ENCODE peak calls at places on chromosomes 5 and 9, in seven cellular contexts. E is Panc1; F is left ventricle myocardium inferior; I is tibial nerve; N is spleen; M is body of pancreas; R is CD4-positive, alpha-beta memory T cell. U is an unnamed sample.

GRCh38 chr5:169609716-169610115 is 26.1 kb downstream of the SPDL1 start:
- DNase-seq in F (no peak), R (no peak), I (no peak), N (no peak), M (no peak), E (no peak), U (no peak)

GRCh38 chr9:7258688-7259396 is 501.1 kb downstream of the KDM4C start:
- DNase-seq in R (no peak), M (no peak), E (no peak), I (no peak), N (no peak), F (no peak), U (no peak)

GRCh38 chr9:133889498-133890301 is 102.4 kb downstream of the VAV2 start:
- DNase-seq in F (no peak), M (no peak), E (no peak), N (no peak), I (no peak), R (no peak), U (peak; percentile 53)

GRCh38 chr5:121171834-121172233 is 679.8 kb upstream of the FTMT start:
- DNase-seq in I (no peak), F (no peak), E (no peak), R (no peak), N (no peak), M (no peak), U (no peak)

GRCh38 chr9:78005231-78006002 is 26.2 kb downstream of the GNAQ start:
- DNase-seq in N (no peak), E (no peak), F (no peak), M (no peak), R (no peak), I (no peak), U (no peak)

GRCh38 chr5:6736524-6737042 is 23.4 kb downstream of the TENT4A start:
- DNase-seq in N (peak; percentile 60), E (no peak), F (no peak), R (no peak), I (no peak), M (no peak), U (no peak)

GRCh38 chr9:79360387-79361347 is 211.1 kb upstream of the TLE4 start:
- DNase-seq in F (no peak), E (no peak), R (no peak), N (no peak), M (no peak), I (no peak), U (no peak)

GRCh38 chr5:1480217-1480616 is 35.0 kb upstream of the SLC6A3 start:
- DNase-seq in I (no peak), R (no peak), N (peak; percentile 94), M (no peak), E (no peak), F (peak; percentile 63), U (no peak)

GRCh38 chr9:90608141-90608540 is 34.5 kb downstream of the DIRAS2 start:
- DNase-seq in M (no peak), E (no peak), R (no peak), F (no peak), N (no peak), I (no peak), U (no peak)

GRCh38 chr9:127897194-127897692 is 2.2 kb downstream of the ST6GALNAC6 start:
- DNase-seq in F (peak; percentile 87), E (no peak), I (peak; percentile 84), M (peak; percentile 77), N (peak; percentile 81), R (no peak), U (peak; percentile 88)

GRCh38 chr5:140633081-140633471 is at the start of gene CD14:
- DNase-seq in F (peak; percentile 44), E (no peak), R (no peak), N (peak; percentile 81), M (peak; percentile 34), I (peak; percentile 52), U (peak; percentile 77)

GRCh38 chr9:130233587-130233945 is 32.0 kb upstream of the HMCN2 start:
- DNase-seq in E (no peak), F (no peak), I (no peak), R (no peak), N (peak; percentile 27), M (no peak), U (no peak)

GRCh38 chr9:98881836-98882568 is 61.7 kb upstream of the COL15A1 start:
- DNase-seq in F (no peak), N (no peak), R (no peak), I (no peak), E (no peak), M (no peak), U (no peak)

GRCh38 chr5:35851282-35851681 is 5.4 kb upstream of the IL7R start:
- DNase-seq in F (no peak), E (no peak), I (no peak), M (no peak), N (no peak), R (no peak), U (no peak)

GRCh38 chr5:68369436-68370125 is 154.0 kb downstream of the PIK3R1 start:
- DNase-seq in N (no peak), F (no peak), E (no peak), M (no peak), R (peak; percentile 58), I (no peak), U (no peak)

GRCh38 chr9:131577005-131578000 is 32.0 kb downstream of the PRRT1B start:
- DNase-seq in M (no peak), E (no peak), N (no peak), R (no peak), I (no peak), F (no peak), U (no peak)

GRCh38 chr9:131580358-131580757 is 35.0 kb downstream of the PRRT1B start:
- DNase-seq in E (no peak), I (no peak), R (no peak), F (no peak), M (no peak), N (no peak), U (no peak)

GRCh38 chr9:131578016-131578415 is 32.7 kb downstream of the PRRT1B start:
- DNase-seq in N (no peak), I (no peak), E (no peak), R (no peak), M (no peak), F (no peak), U (no peak)

GRCh38 chr9:131578778-131579504 is 33.6 kb downstream of the PRRT1B start:
- DNase-seq in M (peak; percentile 13), I (no peak), N (peak; percentile 92), R (peak; percentile 63), E (no peak), F (no peak), U (no peak)

GRCh38 chr9:131579789-131580211 is 34.5 kb downstream of the PRRT1B start:
- DNase-seq in E (no peak), M (no peak), R (no peak), F (peak; percentile 61), N (no peak), I (no peak), U (no peak)
- H3K36me3 ChIP-seq in E (no peaks in the 10 kb centered on the region), M (peaks cover 33% of the 10 kb centered on the region), R (peaks cover 71% of the 10 kb centered on the region), F (peaks cover 97% of the 10 kb centered on the region), N (peaks cover 8% of the 10 kb centered on the region), I (peaks cover 100% of the 10 kb centered on the region), U (peaks cover 7% of the 10 kb centered on the region)

DNA sequence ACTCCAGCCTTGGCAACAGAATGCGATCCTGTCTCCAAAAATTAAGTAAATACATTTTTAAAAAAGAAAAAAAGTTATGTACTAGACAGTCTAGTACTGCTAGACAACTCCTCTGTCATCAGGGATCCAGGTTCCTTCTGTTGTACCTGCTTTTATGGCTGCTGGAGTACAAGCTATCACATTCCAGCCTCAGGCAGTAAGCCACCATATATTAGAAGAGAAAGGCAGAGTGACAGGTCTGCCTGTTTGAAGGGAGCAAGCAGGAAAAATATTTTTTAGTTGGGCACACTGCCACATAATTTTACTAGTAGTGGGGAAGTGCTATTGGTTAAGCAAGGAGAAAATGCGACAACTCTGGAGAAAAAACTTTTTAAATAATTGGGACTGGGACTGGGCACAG is 10.9 kb downstream of the RPS6 start:
- DNase-seq in M (no peak), I (no peak), E (no peak), R (no peak), F (no peak), N (no peak), U (no peak)
- H3K36me3 ChIP-seq in M (peaks cover 4% of the 10 kb centered on the region), I (peaks cover 87% of the 10 kb centered on the region), E (no peaks in the 10 kb centered on the region), R (peaks cover 22% of the 10 kb centered on the region), F (peaks cover 90% of the 10 kb centered on the region), N (no peaks in the 10 kb centered on the region), U (peaks cover 16% of the 10 kb centered on the region)

DNA sequence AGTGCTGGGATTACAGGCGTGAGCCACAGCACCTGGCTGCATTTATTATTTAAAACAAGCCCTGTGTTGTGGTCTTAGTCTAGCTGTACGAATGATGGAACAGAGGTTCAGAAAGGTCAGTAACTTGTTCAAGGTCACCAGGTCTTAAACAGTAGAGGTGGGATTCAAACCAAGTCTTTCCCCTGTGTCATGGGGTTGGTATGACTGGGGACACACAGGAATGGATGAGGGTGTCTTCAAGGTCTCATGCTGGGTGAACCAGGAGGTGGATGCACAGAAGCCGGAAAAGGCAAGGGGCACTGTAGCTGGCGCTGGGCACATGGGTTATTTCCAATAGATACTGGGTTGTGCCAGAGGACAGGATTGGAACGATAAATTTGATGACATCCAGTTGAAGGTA is 32.2 kb upstream of the TJP2 start:
- DNase-seq in E (no peak), F (no peak), I (no peak), R (no peak), M (no peak), N (no peak), U (no peak)
- H3K36me3 ChIP-seq in E (no peaks in the 10 kb centered on the region), F (no peaks in the 10 kb centered on the region), I (no peaks in the 10 kb centered on the region), R (no peaks in the 10 kb centered on the region), M (no peaks in the 10 kb centered on the region), N (no peaks in the 10 kb centered on the region), U (no peaks in the 10 kb centered on the region)

DNA sequence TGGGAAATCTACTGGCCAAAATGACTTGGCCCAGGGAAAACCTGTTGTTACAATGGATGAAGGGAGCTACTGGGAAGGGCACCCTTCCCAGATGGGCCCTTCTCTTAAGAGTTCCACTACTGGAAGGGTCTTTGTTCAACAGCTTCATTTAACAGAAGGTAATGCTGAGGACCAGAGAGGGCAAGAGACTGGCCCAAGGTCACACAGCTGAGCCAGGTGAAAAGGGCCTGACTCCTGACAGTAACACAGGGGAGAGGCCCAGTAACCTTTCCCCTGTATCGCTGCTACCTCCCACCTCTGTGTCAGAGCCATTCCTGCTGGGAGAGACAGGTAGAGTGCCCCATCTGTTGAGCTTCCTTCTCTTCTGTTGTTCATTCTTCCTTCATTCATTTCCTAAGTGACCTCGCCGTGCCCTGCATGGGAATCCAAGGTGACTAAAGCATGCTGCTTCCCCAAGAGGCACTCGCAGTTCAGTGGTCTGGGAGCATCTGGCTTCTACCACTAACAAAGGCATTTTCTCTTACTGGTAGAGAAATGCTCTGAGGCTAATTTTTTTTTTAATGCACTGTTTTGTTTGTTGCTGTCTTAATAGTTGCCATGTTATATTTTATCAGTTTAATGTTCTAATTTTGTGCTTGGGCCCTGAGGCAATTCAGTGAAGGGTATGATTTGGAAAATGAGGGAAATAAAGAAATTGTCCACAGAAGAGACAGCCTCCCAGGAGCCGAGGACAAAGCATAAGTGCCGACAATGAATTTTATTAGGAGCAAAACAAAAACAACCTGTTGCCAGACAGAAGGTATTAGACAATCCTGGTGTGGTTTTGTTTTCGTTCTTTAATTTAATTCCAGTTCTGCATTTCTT is 4.7 kb upstream of the TCOF1 start:
- DNase-seq in E (no peak), R (no peak), I (no peak), F (no peak), M (no peak), N (no peak), U (no peak)
- H3K36me3 ChIP-seq in E (no peaks in the 10 kb centered on the region), R (no peaks in the 10 kb centered on the region), I (no peaks in the 10 kb centered on the region), F (no peaks in the 10 kb centered on the region), M (no peaks in the 10 kb centered on the region), N (no peaks in the 10 kb centered on the region), U (no peaks in the 10 kb centered on the region)

U was measured in BE2C.